ENCODE peak calls at places on chromosomes 6 and 20, in ten cellular contexts. One of them, this sample, is unnamed.

GRCh38 chr6:137764464-137764863 is 102.6 kb upstream of the TNFAIP3 start:
- DNase-seq in activated T-cell treated with anti-CD3 and anti-CD28 coated beads, Interleukin-2, amount 50 U/mL, for 24 hours: no peak
- DNase-seq in hepatocyte: no peak
- DNase-seq in T-cell: no peak
- DNase-seq in HL-60: no peak
- DNase-seq in T-helper 9 cell: no peak
- DNase-seq in substantia nigra: no peak
- DNase-seq in transverse colon: no peak
- DNase-seq in OCI-LY7: no peak
- DNase-seq in HTR-8/SVneo: peak; percentile 10
- DNase-seq in this sample: no peak

GRCh38 chr6:24426729-24427446 is 24.2 kb downstream of the MRS2 start:
- DNase-seq in activated T-cell treated with anti-CD3 and anti-CD28 coated beads, Interleukin-2, amount 50 U/mL, for 24 hours: no peak
- DNase-seq in hepatocyte: no peak
- DNase-seq in T-cell: no peak
- DNase-seq in HL-60: no peak
- DNase-seq in T-helper 9 cell: no peak
- DNase-seq in substantia nigra: no peak
- DNase-seq in transverse colon: no peak
- DNase-seq in OCI-LY7: no peak
- DNase-seq in HTR-8/SVneo: no peak
- DNase-seq in this sample: no peak

GRCh38 chr20:45456632-45457031 is 12.9 kb upstream of the WFDC2 start:
- DNase-seq in activated T-cell treated with anti-CD3 and anti-CD28 coated beads, Interleukin-2, amount 50 U/mL, for 24 hours: no peak
- DNase-seq in hepatocyte: peak; percentile 66
- DNase-seq in T-cell: no peak
- DNase-seq in HL-60: no peak
- DNase-seq in T-helper 9 cell: no peak
- DNase-seq in substantia nigra: no peak
- DNase-seq in transverse colon: peak; percentile 71
- DNase-seq in OCI-LY7: peak; percentile 47
- DNase-seq in HTR-8/SVneo: no peak
- DNase-seq in this sample: peak; percentile 49

GRCh38 chr6:22146581-22147468 is 150.0 kb downstream of the PRL start:
- DNase-seq in activated T-cell treated with anti-CD3 and anti-CD28 coated beads, Interleukin-2, amount 50 U/mL, for 24 hours: peak; percentile 33
- DNase-seq in hepatocyte: no peak
- DNase-seq in T-cell: no peak
- DNase-seq in HL-60: no peak
- DNase-seq in T-helper 9 cell: no peak
- DNase-seq in substantia nigra: no peak
- DNase-seq in transverse colon: no peak
- DNase-seq in OCI-LY7: no peak
- DNase-seq in HTR-8/SVneo: no peak
- DNase-seq in this sample: no peak

GRCh38 chr20:19975901-19976300 is 41.3 kb upstream of the NAA20 start:
- DNase-seq in activated T-cell treated with anti-CD3 and anti-CD28 coated beads, Interleukin-2, amount 50 U/mL, for 24 hours: no peak
- DNase-seq in hepatocyte: no peak
- DNase-seq in T-cell: no peak
- DNase-seq in HL-60: no peak
- DNase-seq in T-helper 9 cell: no peak
- DNase-seq in substantia nigra: no peak
- DNase-seq in transverse colon: no peak
- DNase-seq in OCI-LY7: no peak
- DNase-seq in HTR-8/SVneo: no peak
- DNase-seq in this sample: no peak

GRCh38 chr20:46070215-46070910 is 19.4 kb downstream of the NCOA5 start:
- DNase-seq in activated T-cell treated with anti-CD3 and anti-CD28 coated beads, Interleukin-2, amount 50 U/mL, for 24 hours: no peak
- DNase-seq in hepatocyte: no peak
- DNase-seq in T-cell: no peak
- DNase-seq in HL-60: no peak
- DNase-seq in T-helper 9 cell: no peak
- DNase-seq in substantia nigra: no peak
- DNase-seq in transverse colon: no peak
- DNase-seq in OCI-LY7: no peak
- DNase-seq in HTR-8/SVneo: no peak
- DNase-seq in this sample: no peak

GRCh38 chr20:58585753-58586540 is 65.1 kb upstream of the STX16 start:
- DNase-seq in activated T-cell treated with anti-CD3 and anti-CD28 coated beads, Interleukin-2, amount 50 U/mL, for 24 hours: no peak
- DNase-seq in hepatocyte: no peak
- DNase-seq in T-cell: no peak
- DNase-seq in HL-60: no peak
- DNase-seq in T-helper 9 cell: no peak
- DNase-seq in substantia nigra: no peak
- DNase-seq in transverse colon: no peak
- DNase-seq in OCI-LY7: no peak
- DNase-seq in HTR-8/SVneo: no peak
- DNase-seq in this sample: no peak

GRCh38 chr20:62575976-62576722 is 66.2 kb upstream of the SLCO4A1 start:
- DNase-seq in activated T-cell treated with anti-CD3 and anti-CD28 coated beads, Interleukin-2, amount 50 U/mL, for 24 hours: no peak
- DNase-seq in hepatocyte: no peak
- DNase-seq in T-cell: no peak
- DNase-seq in HL-60: no peak
- DNase-seq in T-helper 9 cell: no peak
- DNase-seq in substantia nigra: no peak
- DNase-seq in transverse colon: no peak
- DNase-seq in OCI-LY7: no peak
- DNase-seq in HTR-8/SVneo: no peak
- DNase-seq in this sample: no peak

GRCh38 chr6:158619922-158620801 is 24.4 kb downstream of the DYNLT1 start:
- DNase-seq in activated T-cell treated with anti-CD3 and anti-CD28 coated beads, Interleukin-2, amount 50 U/mL, for 24 hours: peak; percentile 6
- DNase-seq in hepatocyte: no peak
- DNase-seq in T-cell: no peak
- DNase-seq in HL-60: no peak
- DNase-seq in T-helper 9 cell: no peak
- DNase-seq in substantia nigra: no peak
- DNase-seq in transverse colon: no peak
- DNase-seq in OCI-LY7: no peak
- DNase-seq in HTR-8/SVneo: no peak
- DNase-seq in this sample: no peak

This sample was measured in T-helper 2 cell.